ENCODE peak calls at places on chromosomes 11 and 22, in ten cellular contexts. J is lower leg skin, H is dorsolateral prefrontal cortex, C is ovary, O is IMR-90, L is adrenal gland, N is mesothelial cell of epicardium, E is fibroblast of pulmonary artery, D is MM.1S, B is colonic mucosa. Z is an unnamed sample.

GRCh38 chr11:128318856-128319474 is 268.4 kb downstream of the ETS1 start:
- DNase-seq in J (no peak), H (no peak), C (no peak), O (peak; percentile 44), L (no peak), N (no peak), E (no peak), D (no peak), B (no peak), Z (no peak)

GRCh38 chr11:104219081-104219480 is 55.1 kb upstream of the PDGFD start:
- DNase-seq in J (peak; percentile 47), H (no peak), C (no peak), O (peak; percentile 13), L (no peak), N (no peak), E (no peak), D (no peak), B (no peak), Z (no peak)

GRCh38 chr11:87603887-87604286 is 566.2 kb downstream of the TMEM135 start:
- DNase-seq in J (no peak), H (no peak), C (no peak), O (no peak), L (no peak), N (no peak), E (no peak), D (no peak), B (no peak), Z (no peak)

GRCh38 chr11:112195906-112196305 is 20.6 kb downstream of the BCO2 start:
- DNase-seq in J (no peak), H (no peak), C (no peak), O (no peak), L (no peak), N (no peak), E (no peak), D (no peak), B (no peak), Z (no peak)

GRCh38 chr22:19886605-19887250 is 32.1 kb upstream of the GNB1L start:
- DNase-seq in J (no peak), H (no peak), C (no peak), O (peak; percentile 61), L (no peak), N (no peak), E (peak; percentile 37), D (no peak), B (no peak), Z (no peak)

GRCh38 chr11:72764503-72764902 is 12.3 kb upstream of the ARAP1 start:
- DNase-seq in J (no peak), H (no peak), C (no peak), O (no peak), L (no peak), N (no peak), E (no peak), D (no peak), B (peak; percentile 82), Z (peak; percentile 96)

GRCh38 chr11:95299078-95299611 is 68.1 kb upstream of the SESN3 start:
- DNase-seq in J (no peak), H (no peak), C (no peak), O (no peak), L (no peak), N (no peak), E (no peak), D (no peak), B (no peak), Z (no peak)

GRCh38 chr11:78156081-78156844 is 16.8 kb upstream of the ALG8 start:
- DNase-seq in J (no peak), H (no peak), C (no peak), O (no peak), L (no peak), N (no peak), E (no peak), D (no peak), B (no peak), Z (no peak)

GRCh38 chr22:32475428-32476010 is 908 bp downstream of the FBXO7 start:
- DNase-seq in J (peak; percentile 25), H (peak; percentile 49), C (peak; percentile 51), O (no peak), L (peak; percentile 71), N (no peak), E (peak; percentile 68), D (peak; percentile 61), B (peak; percentile 59), Z (peak; percentile 39)

GRCh38 chr11:12818333-12819015 is 144.3 kb downstream of the TEAD1 start:
- DNase-seq in J (no peak), H (no peak), C (no peak), O (peak; percentile 89), L (no peak), N (no peak), E (peak; percentile 86), D (no peak), B (no peak), Z (no peak)

GRCh38 chr22:42697542-42698013 is 23.1 kb downstream of the A4GALT start:
- DNase-seq in J (peak; percentile 56), H (no peak), C (no peak), O (peak; percentile 73), L (peak; percentile 74), N (no peak), E (peak; percentile 93), D (no peak), B (peak; percentile 56), Z (no peak)

GRCh38 chr22:19708323-19709011 is 5.8 kb upstream of the SEPTIN5 start:
- DNase-seq in J (no peak), H (no peak), C (no peak), O (no peak), L (no peak), N (no peak), E (no peak), D (no peak), B (no peak), Z (no peak)

GRCh38 chr11:134949716-134950115 is 537.7 kb upstream of the B3GAT1 start:
- DNase-seq in J (no peak), H (no peak), C (no peak), O (peak; percentile 26), L (no peak), N (no peak), E (peak; percentile 8), D (no peak), B (no peak), Z (no peak)

GRCh38 chr11:20033806-20034205 is 126.5 kb downstream of the DBX1 start:
- DNase-seq in J (no peak), H (no peak), C (no peak), O (no peak), L (no peak), N (no peak), E (no peak), D (no peak), B (no peak), Z (no peak)
- TF ChIP-seq CTCF in J (no peak), H (no peak), C (no peak), O (no peak), L (no peak), N (peak; percentile 24), E (no peak), D (no peak), B (no peak), Z (no peak)

DNA sequence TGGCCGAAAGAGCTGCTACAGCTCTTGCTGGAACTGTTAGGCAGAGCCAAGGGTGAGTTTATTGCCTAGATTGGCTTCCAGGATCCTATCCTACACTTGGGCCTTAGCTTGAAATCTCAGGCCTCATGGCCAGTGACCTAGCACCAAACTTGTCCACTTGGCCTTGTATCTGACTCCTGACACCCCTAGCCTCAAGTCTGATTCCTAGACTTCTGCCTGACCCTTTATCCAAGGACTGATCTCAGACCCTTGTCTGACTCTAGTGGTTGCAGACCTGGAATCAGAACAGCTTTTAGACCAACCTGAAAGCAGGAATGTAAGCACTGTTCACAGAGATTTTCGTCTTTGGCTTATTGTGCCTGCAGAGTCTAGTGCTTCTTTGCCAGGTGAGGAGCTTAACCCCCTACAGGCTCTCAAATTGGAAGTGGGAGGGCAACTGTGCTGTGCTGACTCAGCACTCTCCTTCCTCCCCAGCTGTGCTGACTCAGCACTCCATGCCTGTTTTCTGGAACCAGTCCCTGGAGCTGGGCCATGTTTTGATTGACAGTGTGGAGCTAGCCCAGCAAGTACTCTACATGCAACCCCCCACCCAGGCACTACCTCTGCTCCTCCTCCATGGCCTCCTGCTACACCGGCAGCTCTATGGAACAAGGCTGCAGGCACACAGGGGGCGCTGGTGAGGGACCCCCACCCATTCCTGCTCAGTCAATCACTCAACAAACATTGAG is 35.1 kb downstream of the RRP8 start:
- DNase-seq in J (no peak), H (no peak), C (peak; percentile 50), O (peak; percentile 65), L (peak; percentile 91), N (no peak), E (peak; percentile 89), D (peak; percentile 26), B (no peak), Z (peak; percentile 67)
- TF ChIP-seq CTCF in J (no peak), H (no peak), C (no peak), O (no peak), L (no peak), N (no peak), E (no peak), D (no peak), B (no peak), Z (peak; percentile 53)

DNA sequence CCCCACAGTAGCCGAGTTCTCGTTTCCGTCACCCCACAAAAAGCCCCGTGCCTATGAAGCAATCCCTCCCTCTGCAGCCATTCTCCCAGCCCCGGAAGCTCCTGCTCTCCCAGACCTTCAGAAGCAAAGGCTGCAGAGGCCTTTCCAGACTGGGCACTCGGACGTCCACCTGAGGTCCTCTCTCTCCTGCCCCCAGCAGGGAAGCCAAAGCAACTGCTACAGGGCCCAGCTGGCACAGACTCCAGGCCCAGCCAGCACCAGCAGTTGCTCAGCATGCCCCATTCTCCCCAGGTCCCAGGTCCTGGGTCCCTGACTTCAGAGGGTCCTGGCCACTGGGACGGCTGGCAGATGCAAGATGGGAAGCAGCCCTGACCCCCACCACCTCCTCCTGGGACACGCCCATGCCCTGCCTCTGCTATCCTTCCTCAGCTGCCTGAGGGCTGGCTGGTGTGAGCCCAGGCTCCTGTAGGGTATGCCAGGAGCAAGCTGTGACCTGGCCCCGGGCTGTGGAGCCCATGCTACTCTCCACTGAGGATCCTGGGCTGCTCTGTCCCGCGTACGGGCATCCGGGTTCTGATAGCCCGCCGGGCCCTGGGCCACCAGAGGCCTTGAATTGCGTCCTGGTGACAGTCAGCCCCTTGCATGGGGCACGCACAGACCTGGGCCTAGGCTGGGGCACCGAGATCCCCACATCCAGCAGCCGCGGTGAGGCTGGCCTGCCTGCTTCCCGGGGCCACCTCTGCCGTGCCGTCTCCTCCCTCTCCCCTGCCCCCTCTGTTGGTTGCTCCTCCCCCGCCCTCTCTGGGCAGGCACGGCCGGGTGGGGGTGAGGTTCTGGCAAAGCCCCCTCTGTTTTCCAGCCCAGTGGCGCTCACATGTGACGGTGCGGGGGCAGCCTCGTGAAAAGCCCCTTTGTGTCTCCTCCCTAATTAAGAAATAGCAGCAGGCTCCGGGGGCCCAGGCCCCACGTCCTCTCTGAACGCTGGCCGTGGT is 1310.3 kb downstream of the BRD1 start:
- DNase-seq in J (no peak), H (peak; percentile 81), C (no peak), O (no peak), L (no peak), N (no peak), E (no peak), D (no peak), B (no peak), Z (no peak)
- TF ChIP-seq CTCF in J (no peak), H (peak; percentile 44), C (no peak), O (no peak), L (no peak), N (no peak), E (no peak), D (no peak), B (no peak), Z (no peak)

GRCh38 chr11:42410251-42410956 is 901.4 kb upstream of the API5 start:
- DNase-seq in J (no peak), H (no peak), C (no peak), O (no peak), L (no peak), N (no peak), E (peak; percentile 11), D (no peak), B (no peak), Z (no peak)

GRCh38 chr11:42407379-42407778 is 904.4 kb upstream of the API5 start:
- DNase-seq in J (no peak), H (peak; percentile 61), C (no peak), O (no peak), L (peak; percentile 79), N (no peak), E (peak; percentile 57), D (peak; percentile 29), B (no peak), Z (peak; percentile 97)
- TF ChIP-seq CTCF in J (no peak), H (peak; percentile 29), C (no peak), O (no peak), L (no peak), N (no peak), E (peak; percentile 45), D (no peak), B (no peak), Z (peak; percentile 94)